ENCODE peak calls at places on chromosomes 7 and 10, in four cellular contexts. G is uterus; Q is SK-N-SH; H is stimulated activated CD4-positive, alpha-beta T cell treated with anti-CD3 and anti-CD28 coated beads, Interleukin-12 subunit alpha, Interleukin-12 subunit beta, amount 100 ng/mL, for 4 hours. R is an unnamed sample.

GRCh38 chr7:33183504-33183903 is 54.1 kb downstream of the BBS9 start:
- DNase-seq in H (no peak), G (peak; percentile 17), Q (no peak), R (no peak)

GRCh38 chr10:21638681-21639080 is 104.6 kb downstream of the MLLT10 start:
- DNase-seq in G (no peak), H (no peak), Q (no peak), R (no peak)

GRCh38 chr10:28913850-28914249 is 236.5 kb downstream of the BAMBI start:
- DNase-seq in Q (no peak), H (no peak), G (no peak), R (no peak)

GRCh38 chr7:130960208-130960988 is 226.4 kb upstream of the KLF14 start:
- DNase-seq in H (no peak), G (no peak), Q (no peak), R (no peak)

GRCh38 chr10:48506147-48506917 is 98.5 kb downstream of the ARHGAP22 start:
- DNase-seq in G (no peak), Q (peak; percentile 60), H (no peak), R (no peak)

GRCh38 chr7:78786055-78786454 is 667.4 kb downstream of the MAGI2 start:
- DNase-seq in H (no peak), G (no peak), Q (no peak), R (no peak)

GRCh38 chr10:91022390-91022789 is 101.5 kb upstream of the ANKRD1 start:
- DNase-seq in G (no peak), H (no peak), Q (no peak), R (no peak)

GRCh38 chr7:28395806-28396205 is 16.5 kb upstream of the CREB5 start:
- DNase-seq in Q (no peak), G (no peak), H (no peak), R (no peak)

GRCh38 chr7:148962823-148963582 is 65.3 kb downstream of the PDIA4 start:
- DNase-seq in G (peak; percentile 71), H (peak; percentile 47), Q (peak; percentile 82), R (no peak)

GRCh38 chr7:103524042-103524907 is 78.3 kb upstream of the SLC26A5 start:
- DNase-seq in Q (peak; percentile 72), H (no peak), G (no peak), R (no peak)

GRCh38 chr10:98416589-98416988 is 1.6 kb upstream of the PYROXD2 start:
- DNase-seq in Q (no peak), H (no peak), G (no peak), R (no peak)

GRCh38 chr10:118458957-118459641 is 117.0 kb upstream of the FAM204A start:
- DNase-seq in G (no peak), Q (no peak), H (no peak), R (no peak)

GRCh38 chr7:149853157-149853556 is 15.0 kb downstream of the ZNF862 start:
- DNase-seq in H (no peak), Q (no peak), G (no peak), R (no peak)

GRCh38 chr7:151137841-151138540 is 29.5 kb downstream of the GBX1 start:
- DNase-seq in Q (peak; percentile 63), H (no peak), G (peak; percentile 11), R (no peak)

GRCh38 chr7:116206141-116206540 is 4.2 kb upstream of the TES start:
- DNase-seq in G (no peak), Q (no peak), H (no peak), R (no peak)

GRCh38 chr10:124521429-124521871 is 59.8 kb downstream of the LHPP start:
- DNase-seq in H (no peak), G (no peak), Q (no peak), R (no peak)

GRCh38 chr10:132971448-132972148 is 29.2 kb upstream of the CFAP46 start:
- DNase-seq in G (no peak), Q (peak; percentile 53), H (no peak), R (no peak)

GRCh38 chr7:108522780-108523179 is 3.2 kb downstream of the PNPLA8 start:
- DNase-seq in H (no peak), Q (no peak), G (no peak), R (no peak)

GRCh38 chr10:69254877-69255276 is 23.4 kb upstream of the HK1 start:
- DNase-seq in Q (no peak), G (no peak), H (no peak), R (no peak)

GRCh38 chr7:20870977-20871376 is 84.3 kb upstream of the SP8 start:
- DNase-seq in Q (no peak), G (no peak), H (no peak), R (no peak)

GRCh38 chr7:140165422-140165821 is 11.4 kb downstream of the KDM7A start:
- DNase-seq in G (no peak), H (no peak), Q (no peak), R (no peak)

GRCh38 chr10:19629559-19629958 is 186.7 kb upstream of the PLXDC2 start:
- DNase-seq in G (peak; percentile 59), Q (no peak), H (no peak), R (no peak)

GRCh38 chr7:91636129-91636724 is 244.3 kb downstream of the MTERF1 start:
- DNase-seq in G (no peak), Q (no peak), H (no peak), R (no peak)

GRCh38 chr7:87627634-87627994 is 584 bp upstream of the RUNDC3B start:
- DNase-seq in Q (peak; percentile 68), G (peak; percentile 14), H (no peak), R (no peak)

GRCh38 chr7:132380065-132380464 is 196.2 kb downstream of the PLXNA4 start:
- DNase-seq in H (no peak), G (peak; percentile 60), Q (no peak), R (no peak)

GRCh38 chr7:30678805-30679204 is 3.5 kb downstream of the CRHR2 start:
- DNase-seq in H (no peak), Q (no peak), G (no peak), R (no peak)

GRCh38 chr7:25846722-25847121 is 305.3 kb upstream of the NFE2L3 start:
- DNase-seq in Q (peak; percentile 55), G (peak; percentile 92), H (no peak), R (no peak)

GRCh38 chr7:28068811-28069216 is 111.8 kb downstream of the JAZF1 start:
- DNase-seq in Q (no peak), G (no peak), H (no peak), R (no peak)

GRCh38 chr10:86905429-86905828 is 52.0 kb downstream of the MMRN2 start:
- DNase-seq in G (no peak), H (no peak), Q (no peak), R (no peak)

GRCh38 chr7:153258686-153259085 is 499.1 kb downstream of the ACTR3B start:
- DNase-seq in Q (no peak), H (no peak), G (no peak), R (no peak)

GRCh38 chr10:43228783-43229207 is 38.1 kb downstream of the RASGEF1A start:
- DNase-seq in G (no peak), Q (no peak), H (no peak), R (peak; percentile 21)

GRCh38 chr10:111656066-111656465 is 527.5 kb downstream of the GPAM start:
- DNase-seq in G (no peak), Q (no peak), H (no peak), R (no peak)

GRCh38 chr10:50740351-50740688 is 584 bp downstream of the ASAH2B start:
- DNase-seq in G (peak; percentile 20), Q (no peak), H (peak; percentile 10), R (no peak)

GRCh38 chr7:50229964-50230363 is 74.6 kb upstream of the IKZF1 start:
- DNase-seq in Q (no peak), H (no peak), G (no peak), R (no peak)

GRCh38 chr7:149422065-149422913 is 38.6 kb downstream of the ZNF777 start:
- DNase-seq in H (peak; percentile 72), Q (peak; percentile 99), G (no peak), R (peak; percentile 95)